ENCODE peak calls at places on chromosomes 7 and 10, in seven cellular contexts. D is natural killer cell; J is T-cell; K is retina; S is fibroblast of villous mesenchyme; V is activated naive CD8-positive, alpha-beta T cell treated with anti-CD3 and anti-CD28 coated beads for 36 hours; R is NCI-H2081. F is an unnamed sample.

GRCh38 chr10:27319752-27320561 is 79.4 kb upstream of the ACBD5 start:
- DNase-seq in K (peak), J (no peak), D (peak), S (peak), V (peak), R (no peak), F (no peak)

GRCh38 chr7:26200113-26200443 is 468 bp downstream of the HNRNPA2B1 start:
- DNase-seq in K (peak), V (peak), R (peak), S (peak), D (peak), J (peak), F (peak)

GRCh38 chr7:103689262-103689661 is 243.3 kb upstream of the SLC26A5 start:
- DNase-seq in S (no peak), D (no peak), J (no peak), V (no peak), K (no peak), R (no peak), F (peak)

GRCh38 chr7:50497068-50497642 is 47.0 kb upstream of the FIGNL1 start:
- DNase-seq in J (no peak), R (no peak), D (no peak), V (no peak), S (peak), K (no peak), F (no peak)

GRCh38 chr7:138170959-138171703 is 94.9 kb downstream of the AKR1D1 start:
- DNase-seq in S (no peak), K (no peak), R (no peak), J (no peak), D (no peak), V (no peak), F (no peak)

GRCh38 chr7:4233621-4234497 is 448.2 kb upstream of the FOXK1 start:
- DNase-seq in J (no peak), S (no peak), V (no peak), K (no peak), R (no peak), D (no peak), F (no peak)

GRCh38 chr10:66934711-66935110 is 8.9 kb downstream of the LRRTM3 start:
- DNase-seq in S (no peak), R (no peak), V (no peak), K (no peak), J (no peak), D (no peak), F (no peak)

GRCh38 chr7:108492742-108493141 is 33.2 kb downstream of the PNPLA8 start:
- DNase-seq in D (no peak), R (no peak), J (no peak), S (no peak), K (no peak), V (no peak), F (no peak)

GRCh38 chr10:7035111-7035761 is 375.6 kb downstream of the SFMBT2 start:
- DNase-seq in J (no peak), K (no peak), D (peak), S (no peak), V (no peak), R (no peak), F (no peak)

GRCh38 chr10:119522747-119523426 is 19.6 kb downstream of the RGS10 start:
- DNase-seq in D (no peak), R (no peak), S (no peak), J (no peak), K (no peak), V (peak), F (no peak)

GRCh38 chr7:138278601-138279000 is 181.5 kb upstream of the TRIM24 start:
- DNase-seq in V (no peak), R (no peak), K (no peak), D (no peak), J (no peak), S (peak), F (no peak)

GRCh38 chr10:101783736-101784118 is 481 bp upstream of the NPM3 start:
- DNase-seq in S (peak), V (no peak), R (no peak), J (no peak), D (no peak), K (no peak), F (no peak)

GRCh38 chr10:32957341-32958084 is 517 bp downstream of the ITGB1 start:
- DNase-seq in J (no peak), V (peak), S (no peak), K (peak), R (no peak), D (peak), F (no peak)

GRCh38 chr10:23461557-23461956 is 22.7 kb downstream of the OTUD1 start:
- DNase-seq in S (no peak), J (no peak), R (no peak), V (no peak), K (no peak), D (no peak), F (no peak)